ENCODE peak calls at places on chromosomes 5 and 9, in ten cellular contexts. U is K562, Y is HCT116, G is GM12892, C is GM23338, S is stomach, O is sigmoid colon, N is HepG2, A is upper lobe of left lung, H is breast epithelium. W is an unnamed sample.

GRCh38 chr5:83924171-83924570 is 203.5 kb upstream of the HAPLN1 start:
- DNase-seq in N (no peak), U (no peak), Y (no peak), O (no peak), H (no peak), S (no peak), A (no peak), G (no peak), C (no peak), W (no peak)

GRCh38 chr5:65199988-65200668 is 281.6 kb downstream of the ADAMTS6 start:
- DNase-seq in Y (no peak), H (no peak), O (no peak), G (no peak), C (no peak), A (no peak), S (no peak), N (no peak), U (no peak), W (no peak)

GRCh38 chr5:122076669-122077450 is 1.2 kb downstream of the LOX start:
- DNase-seq in G (peak; percentile 19), N (peak; percentile 70), O (peak; percentile 90), C (peak; percentile 88), U (no peak), H (peak; percentile 69), S (peak; percentile 75), Y (no peak), A (peak; percentile 84), W (peak; percentile 82)

GRCh38 chr5:34914671-34915138 is 599 bp downstream of the RAD1 start:
- DNase-seq in G (no peak), Y (no peak), O (peak; percentile 69), H (no peak), U (peak; percentile 49), N (no peak), A (no peak), C (peak; percentile 46), S (peak; percentile 36), W (peak; percentile 86)

GRCh38 chr9:133641861-133642595 is 5.9 kb downstream of the DBH start:
- DNase-seq in H (no peak), C (no peak), N (no peak), S (no peak), Y (no peak), A (peak; percentile 60), G (no peak), U (no peak), O (no peak), W (no peak)

GRCh38 chr5:123916331-123917121 is 404.5 kb downstream of the CSNK1G3 start:
- DNase-seq in G (no peak), N (no peak), S (no peak), C (no peak), O (no peak), H (no peak), U (no peak), A (no peak), Y (peak; percentile 41), W (no peak)

GRCh38 chr9:79357620-79358019 is 214.1 kb upstream of the TLE4 start:
- DNase-seq in U (no peak), N (no peak), C (no peak), S (no peak), A (no peak), Y (no peak), G (no peak), H (no peak), O (peak; percentile 67), W (no peak)

GRCh38 chr5:172736524-172737135 is 34.4 kb downstream of the DUSP1 start:
- DNase-seq in C (peak; percentile 20), Y (no peak), S (no peak), N (no peak), A (no peak), G (no peak), H (no peak), O (no peak), U (no peak), W (no peak)

GRCh38 chr9:16133556-16134227 is 580.8 kb downstream of the CCDC171 start:
- DNase-seq in A (no peak), C (peak; percentile 95), O (no peak), N (peak; percentile 63), S (no peak), G (peak; percentile 20), Y (peak; percentile 70), U (peak; percentile 44), H (no peak), W (no peak)

GRCh38 chr9:12935714-12936113 is 160.9 kb downstream of the LURAP1L start:
- DNase-seq in Y (no peak), C (no peak), O (no peak), N (no peak), H (no peak), A (no peak), U (no peak), S (no peak), G (no peak), W (no peak)

GRCh38 chr9:93813687-93814560 is 141.2 kb downstream of the BARX1 start:
- DNase-seq in N (no peak), S (no peak), A (peak; percentile 43), U (no peak), O (no peak), H (no peak), C (peak; percentile 36), G (no peak), Y (no peak), W (peak; percentile 48)

GRCh38 chr9:90642570-90643539 is at the start of gene DIRAS2:
- DNase-seq in N (no peak), A (peak; percentile 92), Y (peak; percentile 6), G (no peak), S (peak; percentile 67), H (peak; percentile 38), U (no peak), O (no peak), C (peak; percentile 84), W (peak; percentile 80)

GRCh38 chr5:15620501-15620900 is 120.5 kb downstream of the FBXL7 start:
- DNase-seq in Y (no peak), C (no peak), O (no peak), H (no peak), S (no peak), U (no peak), A (no peak), N (no peak), G (no peak), W (no peak)

GRCh38 chr5:82849885-82850284 is 227.3 kb downstream of the TMEM167A start:
- DNase-seq in C (no peak), H (no peak), U (no peak), A (no peak), Y (no peak), O (no peak), G (no peak), S (no peak), N (no peak), W (no peak)

GRCh38 chr5:54743997-54744788 is 226.6 kb downstream of the SNX18 start:
- DNase-seq in U (peak; percentile 66), N (peak; percentile 5), S (peak; percentile 43), C (peak; percentile 17), Y (no peak), G (peak; percentile 4), O (no peak), H (peak; percentile 41), A (no peak), W (peak; percentile 82)

GRCh38 chr5:124206540-124206939 is 539.9 kb downstream of the ZNF608 start:
- DNase-seq in O (no peak), S (no peak), C (no peak), A (no peak), U (no peak), G (no peak), H (no peak), Y (no peak), N (no peak), W (no peak)

GRCh38 chr5:101212942-101213514 is 309.9 kb upstream of the ST8SIA4 start:
- DNase-seq in U (no peak), S (no peak), G (no peak), O (no peak), N (peak; percentile 12), H (no peak), A (peak; percentile 25), C (peak; percentile 66), Y (no peak), W (no peak)

GRCh38 chr5:147508711-147509040 is 1.2 kb downstream of the DPYSL3 start:
- DNase-seq in S (no peak), G (no peak), Y (no peak), N (no peak), C (no peak), U (no peak), A (no peak), O (no peak), H (no peak), W (no peak)

GRCh38 chr5:147509710-147510651 is at the start of gene DPYSL3:
- DNase-seq in A (peak; percentile 91), C (peak; percentile 90), S (peak; percentile 47), U (no peak), H (peak; percentile 33), G (no peak), O (peak; percentile 94), N (no peak), Y (peak; percentile 15), W (peak; percentile 83)

GRCh38 chr5:147509041-147509709 is 693 bp downstream of the DPYSL3 start:
- DNase-seq in S (no peak), O (peak; percentile 80), G (no peak), U (no peak), A (peak; percentile 86), N (no peak), Y (no peak), H (no peak), C (peak; percentile 62), W (peak; percentile 75)

GRCh38 chr5:147504535-147504934 is 5.3 kb downstream of the DPYSL3 start:
- DNase-seq in O (no peak), Y (no peak), A (no peak), U (no peak), N (no peak), C (no peak), S (no peak), H (no peak), G (no peak), W (no peak)

GRCh38 chr5:147507480-147508126 is 2.3 kb downstream of the DPYSL3 start:
- DNase-seq in S (no peak), A (no peak), N (no peak), G (no peak), H (no peak), U (no peak), O (peak; percentile 82), C (no peak), Y (no peak), W (no peak)
- TF ChIP-seq POLR2AphosphoS5 in S (peak; percentile 78), A (no peak), N (no peak), G (no peak), H (no peak), U (no peak), O (peak; percentile 66), C (no peak), Y (no peak), W (no peak)

GRCh38 chr5:76326559-76327351 is 76.3 kb upstream of the IQGAP2 start:
- DNase-seq in U (no peak), A (peak; percentile 39), H (no peak), O (no peak), G (no peak), Y (no peak), C (peak; percentile 72), S (no peak), N (no peak), W (peak; percentile 76)
- TF ChIP-seq POLR2AphosphoS5 in U (no peak), A (no peak), H (no peak), O (no peak), G (no peak), Y (no peak), C (no peak), S (no peak), N (no peak), W (no peak)

GRCh38 chr5:98927242-98927987 is 1.4 kb downstream of the CHD1 start:
- DNase-seq in N (no peak), Y (no peak), U (peak; percentile 16), C (peak; percentile 45), O (peak; percentile 83), G (no peak), H (peak; percentile 59), S (no peak), A (no peak), W (peak; percentile 82)
- TF ChIP-seq POLR2AphosphoS5 in N (no peak), Y (peak; percentile 34), U (peak; percentile 15), C (no peak), O (peak; percentile 91), G (peak; percentile 86), H (peak; percentile 88), S (peak; percentile 73), A (peak; percentile 89), W (peak; percentile 96)

GRCh38 chr5:177462021-177462670 is 11.3 kb downstream of the DBN1 start:
- DNase-seq in Y (no peak), S (no peak), U (no peak), C (no peak), G (no peak), H (no peak), N (no peak), O (no peak), A (peak; percentile 74), W (peak; percentile 84)
- TF ChIP-seq POLR2AphosphoS5 in Y (no peak), S (no peak), U (no peak), C (peak; percentile 3), G (no peak), H (no peak), N (no peak), O (peak; percentile 19), A (peak; percentile 15), W (peak; percentile 74)